ENCODE peak calls at places on chromosomes 1 and 21, in six cellular contexts. Y is cardiac fibroblast, F is breast epithelium, L is tibial artery, H is astrocyte, Q is fibroblast of the aortic adventitia. O is an unnamed sample.

GRCh38 chr1:156111355-156111962 is 3.1 kb upstream of the LMNA start:
- DNase-seq in H (no peak), Q (no peak), Y (no peak), F (no peak), L (no peak), O (no peak)

GRCh38 chr1:20423169-20423795 is 62.7 kb downstream of the CAMK2N1 start:
- DNase-seq in Q (no peak), Y (no peak), H (no peak), F (no peak), L (no peak), O (no peak)

GRCh38 chr21:32062591-32063227 is 189.9 kb downstream of the HUNK start:
- DNase-seq in Q (no peak), H (no peak), L (no peak), Y (no peak), F (no peak), O (no peak)

GRCh38 chr1:209398330-209398991 is 185.1 kb upstream of the CAMK1G start:
- DNase-seq in Y (peak; percentile 95), L (no peak), Q (peak; percentile 92), H (peak; percentile 94), F (no peak), O (peak; percentile 94)

GRCh38 chr1:229070168-229070567 is 200.7 kb upstream of the RAB4A start:
- DNase-seq in Q (peak; percentile 36), Y (peak; percentile 31), H (peak; percentile 22), F (peak; percentile 70), L (peak; percentile 99), O (peak; percentile 32)

GRCh38 chr1:58156124-58156468 is 390.4 kb downstream of the OMA1 start:
- DNase-seq in L (no peak), H (no peak), Q (no peak), Y (no peak), F (no peak), O (no peak)

GRCh38 chr1:180502361-180503273 is at the start of gene ACBD6:
- DNase-seq in Y (peak; percentile 91), F (peak; percentile 79), Q (peak; percentile 89), H (peak; percentile 79), L (peak; percentile 88), O (peak; percentile 91)

GRCh38 chr1:203408485-203409229 is 57.7 kb upstream of the FMOD start:
- DNase-seq in Y (peak; percentile 64), F (peak; percentile 75), L (peak; percentile 97), Q (peak; percentile 88), H (peak; percentile 76), O (peak; percentile 36)

GRCh38 chr1:19044975-19045831 is 88.7 kb upstream of the IFFO2 start:
- DNase-seq in Y (peak; percentile 86), H (peak; percentile 84), F (peak; percentile 33), Q (peak; percentile 11), L (no peak), O (peak; percentile 20)

GRCh38 chr1:39754026-39754569 is 15.4 kb downstream of the PPIE start:
- DNase-seq in F (no peak), Y (no peak), H (no peak), L (no peak), Q (peak; percentile 23), O (peak; percentile 49)

GRCh38 chr1:18128298-18128697 is 20.7 kb downstream of the IGSF21 start:
- DNase-seq in F (no peak), Y (no peak), H (no peak), L (no peak), Q (no peak), O (no peak)

GRCh38 chr21:35885942-35886541 is 174.3 kb downstream of the SETD4 start:
- DNase-seq in F (no peak), Q (no peak), L (no peak), H (no peak), Y (no peak), O (no peak)
- TF ChIP-seq CTCF in F (no peak), Q (no peak), L (no peak), H (no peak), Y (no peak), O (no peak)

DNA sequence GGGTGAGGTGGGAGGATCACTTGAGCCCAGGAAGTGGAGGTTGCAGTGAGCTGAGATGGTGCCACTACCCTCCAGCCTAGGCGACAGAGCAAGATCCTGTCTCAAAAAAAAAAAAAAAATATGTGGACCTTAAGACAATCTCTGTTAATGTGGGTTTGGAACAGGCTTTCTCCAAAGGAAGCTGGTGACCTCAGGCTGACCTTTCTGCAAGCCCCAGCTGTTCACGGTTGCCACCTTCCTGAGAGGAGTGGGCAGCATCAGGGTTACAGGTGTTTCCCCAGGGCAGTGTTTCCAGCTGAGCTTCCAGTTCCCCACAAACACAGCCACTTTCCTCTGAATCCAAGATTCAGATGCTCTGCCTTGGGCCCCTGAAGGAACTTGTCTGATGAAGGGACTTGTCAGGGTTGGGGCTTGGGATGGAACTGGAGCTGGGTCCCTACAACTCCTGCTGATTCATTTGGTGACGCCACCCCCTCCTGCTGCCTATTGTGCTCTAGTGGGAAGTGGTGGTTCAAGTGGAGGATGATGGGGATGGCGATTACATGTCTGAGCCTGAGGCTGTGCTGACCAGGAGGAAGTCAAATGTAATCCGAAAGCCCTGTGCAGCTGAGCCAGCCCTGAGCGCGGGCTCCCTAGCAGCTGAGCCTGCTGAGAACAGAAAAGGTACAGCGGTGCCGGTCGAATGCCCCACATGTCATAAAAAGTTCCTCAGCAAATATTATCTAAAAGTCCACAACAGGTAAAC is 1.9 kb downstream of the ZBTB48 start:
- DNase-seq in L (no peak), Y (peak; percentile 28), Q (no peak), H (no peak), F (no peak), O (no peak)
- H3K4me3 ChIP-seq in L (no peak overlapping the region), Y (no peak overlapping the region), Q (peak overlapping the region; percentile 9), H (no peak overlapping the region), F (no peak overlapping the region), O (no peak overlapping the region)

DNA sequence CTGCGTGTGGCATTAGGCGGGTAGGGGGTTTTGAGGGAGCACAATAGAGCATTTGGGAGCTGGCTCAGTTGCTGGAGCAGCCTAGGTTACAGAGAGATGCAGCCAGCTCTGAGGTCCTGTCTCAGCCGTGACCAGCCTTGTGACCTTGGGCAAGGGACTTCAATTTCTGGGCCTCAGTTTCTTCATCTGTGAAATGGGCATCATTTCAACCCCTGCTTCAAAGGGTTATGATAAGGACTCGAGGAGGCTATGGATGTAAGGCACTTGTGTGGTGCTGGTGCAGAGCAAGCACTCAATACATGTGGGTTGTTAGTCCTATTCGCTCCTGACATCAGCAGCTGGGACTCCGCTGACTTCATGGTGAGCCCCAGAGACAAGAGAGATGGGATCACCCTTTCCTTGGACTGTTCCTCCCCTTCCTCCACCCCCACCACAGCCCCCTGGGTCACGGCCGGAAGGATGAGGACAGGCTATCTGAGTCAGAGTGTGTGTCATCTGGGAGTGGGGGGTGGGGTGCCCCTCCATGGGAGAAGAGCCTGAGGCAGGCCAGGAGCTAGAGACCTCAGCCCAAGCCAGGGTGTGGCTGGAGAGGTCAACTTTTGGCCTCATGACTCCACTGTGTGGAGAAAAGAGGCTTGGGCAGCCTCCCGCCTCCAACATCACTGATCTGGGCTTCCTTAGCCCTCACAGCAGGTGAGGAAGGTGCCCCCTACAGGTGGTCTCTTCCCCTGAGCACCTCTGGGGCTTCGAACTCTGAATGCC is 71.4 kb upstream of the ZBTB40 start:
- DNase-seq in H (no peak), Q (no peak), Y (peak; percentile 18), F (no peak), L (no peak), O (no peak)
- TF ChIP-seq CTCF in H (no peak), Q (no peak), Y (no peak), F (no peak), L (no peak), O (peak; percentile 6)

DNA sequence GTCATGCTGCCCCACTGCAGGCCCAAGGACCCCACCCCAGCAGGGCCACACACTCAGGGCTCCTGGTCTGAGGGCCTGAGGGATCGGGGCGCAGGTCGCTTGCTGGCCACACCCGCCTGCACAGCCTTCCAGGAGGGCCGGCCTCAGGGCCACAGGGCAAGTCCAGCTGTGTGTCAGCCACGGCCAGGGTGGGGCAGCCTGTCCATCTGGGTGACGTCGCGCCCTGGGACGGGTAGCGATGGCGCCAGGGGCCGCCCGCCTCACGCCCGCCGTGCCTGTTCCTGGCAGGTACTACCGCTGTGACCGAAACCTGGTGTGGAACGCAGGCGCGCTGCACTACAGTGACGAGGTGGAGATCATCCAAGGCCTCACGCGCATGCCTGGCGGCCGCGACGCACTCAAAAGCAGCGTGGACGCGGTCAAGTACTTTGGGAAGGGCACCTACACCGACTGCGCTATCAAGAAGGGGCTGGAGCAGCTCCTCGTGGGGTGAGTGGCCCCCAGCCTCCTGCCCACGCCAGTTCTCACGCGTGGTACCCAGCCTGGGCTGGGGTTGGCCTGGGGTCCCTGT is 2.5 kb downstream of the COL6A1 start:
- DNase-seq in Y (no peak), F (peak; percentile 50), L (peak; percentile 84), Q (peak; percentile 52), H (no peak), O (no peak)
- H3K4me3 ChIP-seq in Y (peak overlapping the region; percentile 87), F (peak overlapping the region; percentile 79), L (peak overlapping the region; percentile 97), Q (peak overlapping the region; percentile 95), H (peak overlapping the region; percentile 90), O (peak overlapping the region; percentile 74)

DNA sequence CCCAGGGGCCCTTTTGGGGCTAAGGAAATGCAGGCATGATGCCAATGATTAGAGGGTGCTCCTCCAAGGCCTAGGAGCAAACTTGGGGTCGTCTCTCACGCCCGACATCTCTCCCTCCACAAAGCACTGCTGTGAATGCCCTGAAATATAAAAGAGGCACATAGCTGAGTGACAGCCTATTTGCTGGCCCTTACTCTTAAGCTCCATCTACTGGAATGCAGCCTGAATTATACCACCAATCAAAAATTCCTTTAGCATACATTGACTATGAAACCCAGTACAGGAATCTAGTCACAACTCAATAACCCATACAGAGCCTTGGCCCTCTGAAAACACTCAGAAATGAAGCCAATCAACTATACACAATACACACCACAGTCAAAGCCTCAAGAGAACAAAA is 105.5 kb downstream of the LRIG2 start:
- DNase-seq in F (no peak), Q (peak; percentile 34), Y (peak; percentile 5), H (peak; percentile 9), L (no peak), O (peak; percentile 36)
- TF ChIP-seq CTCF in F (no peak), Q (peak; percentile 29), Y (peak; percentile 8), H (peak; percentile 6), L (no peak), O (peak; percentile 45)

GRCh38 chr1:99766378-99766800 is at the start of gene FRRS1:
- DNase-seq in L (peak; percentile 68), F (no peak), Q (peak; percentile 82), Y (peak; percentile 76), H (peak; percentile 80), O (peak; percentile 75)
- H3K4me3 ChIP-seq in L (peak within 1 kb of the TSS; percentile 53), F (peak within 1 kb of the TSS; percentile 60), Q (peak within 1 kb of the TSS; percentile 76), Y (peak within 1 kb of the TSS; percentile 33), H (peak within 1 kb of the TSS; percentile 72), O (peak within 1 kb of the TSS; percentile 64)